ENCODE peak calls at places on chromosomes 12 and 14, in nine cellular contexts. J is choroid plexus epithelial cell, N is testis, O is astrocyte of the spinal cord, K is upper lobe of right lung, A is GM12865, M is hepatocyte, Y is GM12878, Q is adrenal gland. I is an unnamed sample.

GRCh38 chr14:106875503-106875902 is 1349.1 kb downstream of the TMEM121 start:
- DNase-seq in O (no peak), Y (no peak), N (peak; percentile 78), J (no peak), K (no peak), Q (no peak), A (peak; percentile 64), M (no peak), I (no peak)

GRCh38 chr12:6697584-6698351 is 2.8 kb downstream of the PIANP start:
- DNase-seq in N (peak; percentile 58), O (peak; percentile 45), M (peak; percentile 63), K (no peak), Q (no peak), Y (no peak), A (peak; percentile 48), J (peak; percentile 66), I (no peak)

GRCh38 chr14:28759056-28759657 is 7.4 kb upstream of the FOXG1 start:
- DNase-seq in O (peak; percentile 53), Q (no peak), Y (no peak), M (no peak), J (no peak), K (no peak), N (no peak), A (no peak), I (no peak)

GRCh38 chr12:106783515-106783914 is 9.0 kb downstream of the RIC8B start:
- DNase-seq in J (no peak), N (no peak), K (no peak), O (no peak), A (no peak), M (no peak), Y (no peak), Q (no peak), I (no peak)

GRCh38 chr12:52230364-52231281 is 2.4 kb upstream of the KRT7 start:
- DNase-seq in K (peak; percentile 84), O (peak; percentile 67), Q (no peak), Y (no peak), A (no peak), M (no peak), J (peak; percentile 90), N (no peak), I (peak; percentile 80)

GRCh38 chr12:79373896-79374499 is 316.8 kb downstream of the PAWR start:
- DNase-seq in J (peak; percentile 65), Q (no peak), K (no peak), M (peak; percentile 39), N (peak; percentile 18), Y (no peak), A (peak; percentile 18), O (peak; percentile 29), I (no peak)

GRCh38 chr12:96047621-96048211 is 12.3 kb upstream of the LTA4H start:
- DNase-seq in A (peak; percentile 78), Q (peak; percentile 37), Y (peak; percentile 68), N (no peak), M (peak; percentile 57), J (peak; percentile 72), K (peak; percentile 71), O (peak; percentile 73), I (no peak)

GRCh38 chr12:125149160-125150108 is 84.2 kb downstream of the AACS start:
- DNase-seq in N (peak; percentile 22), J (no peak), M (no peak), O (no peak), A (peak; percentile 83), Y (peak; percentile 86), Q (no peak), K (no peak), I (no peak)

GRCh38 chr12:57456145-57456700 is 1.1 kb downstream of the INHBE start:
- DNase-seq in Q (no peak), J (peak; percentile 56), O (peak; percentile 41), A (peak; percentile 76), Y (no peak), K (no peak), M (peak; percentile 79), N (peak; percentile 48), I (no peak)

GRCh38 chr12:57454566-57455373 is at the start of gene INHBE:
- DNase-seq in O (peak; percentile 89), N (no peak), Y (no peak), A (no peak), J (peak; percentile 97), M (peak; percentile 83), K (no peak), Q (no peak), I (peak; percentile 57)

GRCh38 chr12:57456737-57457490 is 1.8 kb downstream of the INHBE start:
- DNase-seq in O (no peak), K (no peak), M (no peak), A (no peak), Y (no peak), N (no peak), J (no peak), Q (no peak), I (no peak)

GRCh38 chr12:57454213-57454565 is 918 bp upstream of the INHBE start:
- DNase-seq in A (no peak), M (no peak), Q (no peak), Y (no peak), K (no peak), J (no peak), N (no peak), O (no peak), I (no peak)

DNA sequence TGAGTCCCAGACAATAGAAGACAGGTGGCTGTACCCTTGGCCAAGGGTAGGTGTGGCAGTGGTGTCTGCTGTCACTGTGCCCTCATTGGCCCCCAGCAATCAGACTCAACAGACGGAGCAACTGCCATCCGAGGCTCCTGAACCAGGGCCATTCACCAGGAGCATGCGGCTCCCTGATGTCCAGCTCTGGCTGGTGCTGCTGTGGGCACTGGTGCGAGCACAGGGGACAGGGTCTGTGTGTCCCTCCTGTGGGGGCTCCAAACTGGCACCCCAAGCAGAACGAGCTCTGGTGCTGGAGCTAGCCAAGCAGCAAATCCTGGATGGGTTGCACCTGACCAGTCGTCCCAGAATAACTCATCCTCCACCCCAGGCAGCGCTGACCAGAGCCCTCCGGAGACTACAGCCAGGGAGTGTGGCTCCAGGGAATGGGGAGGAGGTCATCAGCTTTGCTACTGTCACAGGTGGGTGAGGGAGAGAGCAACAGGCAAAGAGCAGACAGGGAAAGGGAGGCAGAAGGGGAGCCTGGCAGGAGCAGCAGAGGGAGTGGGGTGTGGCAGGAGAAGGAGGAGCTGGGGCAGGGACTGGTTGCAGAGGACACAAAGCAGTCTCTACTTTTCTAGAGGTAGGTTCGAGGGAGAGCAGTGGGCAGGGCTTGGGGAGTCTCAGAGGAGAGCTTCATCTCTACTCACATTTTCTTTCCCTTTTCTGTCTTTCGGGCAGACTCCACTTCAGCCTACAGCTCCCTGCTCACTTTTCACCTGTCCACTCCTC is 452 bp downstream of the INHBE start:
- DNase-seq in J (no peak), N (no peak), A (no peak), Q (no peak), M (no peak), O (no peak), Y (no peak), K (no peak), I (no peak)
- H3K4me3 ChIP-seq in J (peak overlapping the region; percentile 27), N (no peak overlapping the region), A (no peak overlapping the region), Q (no peak overlapping the region), M (no peak overlapping the region), O (peak overlapping the region; percentile 14), Y (no peak overlapping the region), K (no peak overlapping the region), I (peak overlapping the region; percentile 8)

GRCh38 chr12:11739980-11740379 is 90.5 kb downstream of the ETV6 start:
- DNase-seq in O (no peak), M (no peak), J (no peak), Q (no peak), K (no peak), A (no peak), Y (no peak), N (no peak), I (no peak)

GRCh38 chr12:11743748-11744147 is 94.3 kb downstream of the ETV6 start:
- DNase-seq in Q (no peak), A (no peak), K (no peak), N (no peak), J (no peak), Y (no peak), O (no peak), M (no peak), I (no peak)

GRCh38 chr12:11738450-11738849 is 89.0 kb downstream of the ETV6 start:
- DNase-seq in Y (no peak), J (no peak), A (no peak), M (no peak), Q (no peak), N (no peak), O (no peak), K (no peak), I (no peak)

GRCh38 chr12:11743333-11743732 is 93.9 kb downstream of the ETV6 start:
- DNase-seq in O (no peak), J (no peak), Q (no peak), K (no peak), Y (no peak), M (no peak), A (no peak), N (no peak), I (no peak)

GRCh38 chr12:11741434-11742092 is 92.1 kb downstream of the ETV6 start:
- DNase-seq in O (no peak), A (no peak), Q (no peak), N (no peak), J (peak; percentile 41), K (no peak), Y (no peak), M (no peak), I (no peak)
- TF ChIP-seq CTCF in O (no peak), A (no peak), Q (no peak), N (no peak), J (peak; percentile 11), K (no peak), Y (no peak), M (no peak), I (no peak)

DNA sequence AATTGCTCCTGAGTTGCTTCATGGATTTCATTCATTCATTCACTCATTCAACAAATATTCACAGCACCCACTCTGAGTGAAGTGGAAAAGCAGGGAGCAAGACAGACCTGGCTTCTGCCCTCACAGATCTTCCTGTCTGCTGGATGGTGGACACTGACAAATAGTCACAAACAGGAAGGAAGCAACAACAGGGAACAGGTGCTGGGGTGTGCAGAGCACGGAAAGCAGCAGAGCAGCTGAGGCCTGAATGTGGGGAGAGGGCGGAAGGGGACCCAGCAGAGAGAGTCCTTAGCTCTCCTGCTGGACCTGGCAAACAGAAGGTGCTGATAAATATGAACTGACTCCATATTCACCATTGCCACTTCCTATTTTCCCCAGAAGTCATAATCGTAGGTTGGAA is 54.4 kb downstream of the SETD3 start:
- DNase-seq in A (no peak), M (no peak), Q (no peak), N (no peak), J (no peak), K (no peak), Y (no peak), O (no peak), I (no peak)
- H3K4me3 ChIP-seq in A (no peak overlapping the region), M (no peak overlapping the region), Q (no peak overlapping the region), N (no peak overlapping the region), J (no peak overlapping the region), K (no peak overlapping the region), Y (no peak overlapping the region), O (no peak overlapping the region), I (no peak overlapping the region)

GRCh38 chr14:74293621-74294020 is 9.1 kb downstream of the ABCD4 start:
- DNase-seq in N (no peak), J (no peak), K (no peak), Y (no peak), A (no peak), Q (no peak), M (no peak), O (no peak), I (no peak)

GRCh38 chr14:74289801-74290200 is 12.9 kb downstream of the ABCD4 start:
- DNase-seq in Y (no peak), Q (no peak), J (no peak), A (no peak), K (no peak), M (no peak), N (no peak), O (no peak), I (no peak)

GRCh38 chr14:74286736-74287135 is 16.0 kb downstream of the ABCD4 start:
- DNase-seq in A (no peak), Q (no peak), K (no peak), J (no peak), Y (no peak), M (no peak), O (no peak), N (no peak), I (no peak)

GRCh38 chr14:74292061-74292460 is 10.7 kb downstream of the ABCD4 start:
- DNase-seq in A (no peak), Q (no peak), K (no peak), J (no peak), N (no peak), M (no peak), Y (no peak), O (no peak), I (no peak)

GRCh38 chr14:74290415-74290814 is 12.3 kb downstream of the ABCD4 start:
- DNase-seq in J (peak; percentile 53), K (no peak), Q (no peak), O (peak; percentile 10), A (peak; percentile 46), N (no peak), Y (no peak), M (no peak), I (no peak)
- TF ChIP-seq CTCF in J (peak; percentile 68), K (peak; percentile 29), Q (no peak), O (peak; percentile 44), A (peak; percentile 34), N (peak; percentile 45), Y (no peak), M (peak; percentile 18), I (peak; percentile 53)